ENCODE peak calls at places on chromosomes 11 and 22, in ten cellular contexts. One of them, this sample, is unnamed.

GRCh38 chr22:43885319-43885671 is 6.5 kb downstream of the PNPLA5 start:
- DNase-seq in iris pigment epithelial cell: no peak
- DNase-seq in NCI-H2171: no peak
- DNase-seq in glutamatergic neuron: no peak
- DNase-seq in pons: no peak
- DNase-seq in PC-3: no peak
- DNase-seq in NCI-H2107: no peak
- DNase-seq in NCI-H774: no peak
- DNase-seq in NCI-H345: no peak
- DNase-seq in stomach: no peak
- DNase-seq in this sample: no peak

GRCh38 chr22:38700271-38700788 is 413 bp downstream of the JOSD1 start:
- DNase-seq in PC-3: peak; percentile 53
- DNase-seq in NCI-H2107: no peak
- DNase-seq in iris pigment epithelial cell: peak; percentile 52
- DNase-seq in stomach: peak; percentile 79
- DNase-seq in NCI-H345: no peak
- DNase-seq in NCI-H2171: no peak
- DNase-seq in glutamatergic neuron: no peak
- DNase-seq in pons: peak; percentile 43
- DNase-seq in NCI-H774: no peak
- DNase-seq in this sample: no peak

GRCh38 chr22:29146771-29147170 is 58.9 kb upstream of the EMID1 start:
- DNase-seq in NCI-H774: no peak
- DNase-seq in glutamatergic neuron: no peak
- DNase-seq in stomach: peak; percentile 24
- DNase-seq in NCI-H345: no peak
- DNase-seq in PC-3: no peak
- DNase-seq in NCI-H2171: no peak
- DNase-seq in NCI-H2107: no peak
- DNase-seq in pons: no peak
- DNase-seq in iris pigment epithelial cell: no peak
- DNase-seq in this sample: peak; percentile 3

GRCh38 chr11:104089481-104089880 is 53.0 kb downstream of the DDI1 start:
- DNase-seq in glutamatergic neuron: no peak
- DNase-seq in PC-3: no peak
- DNase-seq in pons: no peak
- DNase-seq in NCI-H2171: no peak
- DNase-seq in NCI-H2107: no peak
- DNase-seq in NCI-H345: no peak
- DNase-seq in NCI-H774: no peak
- DNase-seq in stomach: no peak
- DNase-seq in iris pigment epithelial cell: no peak
- DNase-seq in this sample: no peak

GRCh38 chr22:29879738-29880137 is 3.2 kb upstream of the MTMR3 start:
- DNase-seq in NCI-H2107: no peak
- DNase-seq in NCI-H774: no peak
- DNase-seq in NCI-H2171: no peak
- DNase-seq in PC-3: peak; percentile 3
- DNase-seq in stomach: no peak
- DNase-seq in NCI-H345: no peak
- DNase-seq in iris pigment epithelial cell: no peak
- DNase-seq in glutamatergic neuron: no peak
- DNase-seq in pons: no peak
- DNase-seq in this sample: no peak

GRCh38 chr11:38460901-38461300 is 1862.9 kb upstream of the RAG2 start:
- DNase-seq in pons: peak; percentile 13
- DNase-seq in stomach: peak; percentile 71
- DNase-seq in NCI-H2107: no peak
- DNase-seq in iris pigment epithelial cell: peak; percentile 59
- DNase-seq in NCI-H774: no peak
- DNase-seq in NCI-H345: no peak
- DNase-seq in glutamatergic neuron: peak; percentile 23
- DNase-seq in PC-3: peak; percentile 88
- DNase-seq in NCI-H2171: no peak
- DNase-seq in this sample: no peak

GRCh38 chr11:78170413-78170812 is 18.0 kb downstream of the KCTD21 start:
- DNase-seq in NCI-H774: no peak
- DNase-seq in NCI-H2107: no peak
- DNase-seq in glutamatergic neuron: no peak
- DNase-seq in pons: no peak
- DNase-seq in iris pigment epithelial cell: no peak
- DNase-seq in NCI-H2171: no peak
- DNase-seq in stomach: no peak
- DNase-seq in PC-3: no peak
- DNase-seq in NCI-H345: no peak
- DNase-seq in this sample: no peak

GRCh38 chr11:20355221-20356219 is 8.0 kb upstream of the HTATIP2 start:
- DNase-seq in NCI-H774: no peak
- DNase-seq in PC-3: peak; percentile 68
- DNase-seq in glutamatergic neuron: peak; percentile 64
- DNase-seq in NCI-H2171: no peak
- DNase-seq in stomach: peak; percentile 35
- DNase-seq in pons: no peak
- DNase-seq in NCI-H345: peak; percentile 33
- DNase-seq in NCI-H2107: no peak
- DNase-seq in iris pigment epithelial cell: peak; percentile 41
- DNase-seq in this sample: no peak

GRCh38 chr11:34250732-34251639 is 106.8 kb downstream of the ABTB2 start:
- DNase-seq in stomach: peak; percentile 35
- DNase-seq in iris pigment epithelial cell: peak; percentile 25
- DNase-seq in pons: peak; percentile 79
- DNase-seq in PC-3: peak; percentile 91
- DNase-seq in NCI-H345: no peak
- DNase-seq in glutamatergic neuron: peak; percentile 65
- DNase-seq in NCI-H2171: peak; percentile 36
- DNase-seq in NCI-H774: no peak
- DNase-seq in NCI-H2107: no peak
- DNase-seq in this sample: peak; percentile 37

This sample was measured in mucosa of descending colon.